ENCODE peak calls at places on chromosome 4, in six cellular contexts. U is uterus, V is prostate gland, M is transverse colon, S is suprapubic skin, G is K562. C is an unnamed sample.

GRCh38 chr4:123631699-123632098 is 235.1 kb downstream of the SPRY1 start:
- DNase-seq in M (no peak), G (no peak), V (no peak), S (no peak), U (no peak), C (no peak)

GRCh38 chr4:7985072-7985471 is 45.4 kb upstream of the AFAP1 start:
- DNase-seq in V (no peak), U (no peak), S (no peak), M (no peak), G (no peak), C (no peak)

GRCh38 chr4:31461425-31461824 is 741.3 kb downstream of the PCDH7 start:
- DNase-seq in V (no peak), M (no peak), U (no peak), S (no peak), G (no peak), C (no peak)

GRCh38 chr4:162535121-162535520 is 371.3 kb upstream of the FSTL5 start:
- DNase-seq in V (no peak), G (no peak), M (no peak), S (no peak), U (no peak), C (no peak)

GRCh38 chr4:111066001-111066400 is 443.1 kb upstream of the PITX2 start:
- DNase-seq in S (no peak), M (no peak), V (no peak), G (no peak), U (no peak), C (no peak)

GRCh38 chr4:170682511-170682910 is 592.8 kb upstream of the AADAT start:
- DNase-seq in M (no peak), V (no peak), G (no peak), U (no peak), S (no peak), C (no peak)

GRCh38 chr4:3516836-3517730 is 15.1 kb downstream of the LRPAP1 start:
- DNase-seq in G (no peak), U (no peak), V (no peak), M (no peak), S (no peak), C (no peak)

GRCh38 chr4:167903291-167903721 is 189.0 kb upstream of the ANXA10 start:
- DNase-seq in V (no peak), U (no peak), S (no peak), M (no peak), G (no peak), C (no peak)

GRCh38 chr4:61406677-61407076 is 206.6 kb downstream of the ADGRL3 start:
- DNase-seq in V (no peak), G (no peak), U (no peak), M (no peak), S (no peak), C (no peak)

GRCh38 chr4:3291411-3291968 is 1.3 kb upstream of the RGS12 start:
- DNase-seq in M (peak; percentile 67), G (no peak), V (peak; percentile 62), S (no peak), U (no peak), C (no peak)

GRCh38 chr4:6614701-6615230 is 25.7 kb upstream of the MRFAP1 start:
- DNase-seq in M (no peak), S (no peak), G (no peak), U (no peak), V (no peak), C (no peak)

GRCh38 chr4:83267121-83267834 is 17.3 kb downstream of the COQ2 start:
- DNase-seq in S (no peak), G (no peak), V (no peak), U (no peak), M (no peak), C (no peak)

GRCh38 chr4:76718806-76719205 is 179.1 kb downstream of the SOWAHB start:
- DNase-seq in G (no peak), M (no peak), V (no peak), U (no peak), S (no peak), C (no peak)

GRCh38 chr4:187183351-187183750 is 459.7 kb upstream of the FAT1 start:
- DNase-seq in M (no peak), S (no peak), V (no peak), U (no peak), G (no peak), C (no peak)

GRCh38 chr4:140903522-140903928 is 147.3 kb upstream of the TBC1D9 start:
- DNase-seq in U (no peak), V (no peak), S (no peak), M (no peak), G (no peak), C (no peak)

GRCh38 chr4:148344382-148344781 is 97.8 kb downstream of the NR3C2 start:
- DNase-seq in V (no peak), U (no peak), G (no peak), M (no peak), S (no peak), C (no peak)

GRCh38 chr4:77156912-77157858 is at the start of gene CCNG2:
- DNase-seq in M (peak; percentile 88), U (peak; percentile 91), V (peak; percentile 90), G (peak; percentile 73), S (peak; percentile 93), C (peak; percentile 15)

GRCh38 chr4:47118192-47118879 is 87.0 kb downstream of the GABRB1 start:
- DNase-seq in V (no peak), U (no peak), S (no peak), G (no peak), M (no peak), C (no peak)

GRCh38 chr4:48792348-48793006 is 12.4 kb upstream of the FRYL start:
- DNase-seq in G (no peak), M (no peak), U (no peak), V (no peak), S (no peak), C (no peak)

GRCh38 chr4:169611157-169611556 is 1.2 kb downstream of the NEK1 start:
- DNase-seq in U (no peak), V (no peak), M (no peak), G (no peak), S (no peak), C (no peak)

GRCh38 chr4:112348488-112349158 is 51.5 kb downstream of the ALPK1 start:
- DNase-seq in M (no peak), S (no peak), U (no peak), G (peak; percentile 57), V (peak; percentile 69), C (peak; percentile 8)

DNA sequence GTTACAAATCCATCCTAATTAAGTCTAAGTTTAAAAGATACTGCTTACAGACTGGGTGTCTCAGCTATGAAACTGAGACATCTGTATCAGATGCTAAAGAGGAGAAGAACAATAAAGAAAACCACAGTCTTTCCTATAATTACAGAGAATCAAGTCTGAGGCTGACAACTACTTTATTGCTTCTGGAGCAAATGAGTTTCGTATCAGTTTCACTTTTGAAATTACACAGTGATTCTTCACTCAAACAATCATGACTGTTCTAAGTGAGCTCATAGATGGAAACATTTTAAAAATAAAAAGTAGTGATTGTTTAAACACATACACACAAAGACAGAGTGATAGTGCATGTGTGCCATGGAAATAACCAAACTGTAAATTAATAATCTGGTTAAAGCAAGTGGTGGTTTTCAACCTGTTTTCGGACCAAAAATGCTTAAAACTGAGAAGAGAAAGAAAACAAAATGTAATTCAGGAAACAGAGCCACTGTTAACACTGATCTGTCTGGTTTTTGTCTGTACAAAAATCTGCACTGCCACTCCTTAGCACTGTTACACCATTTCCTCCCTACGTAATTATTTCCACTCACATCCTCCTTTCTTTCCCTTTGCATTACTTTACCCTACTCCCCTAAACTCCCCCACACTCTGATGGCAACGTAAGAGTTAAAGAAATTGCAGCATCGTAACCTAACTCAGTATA is 12.5 kb downstream of the RFC1 start:
- DNase-seq in M (no peak), U (no peak), G (no peak), S (no peak), V (no peak), C (no peak)
- TF ChIP-seq POLR2A in M (peak; percentile 18), U (no peak), G (no peak), S (no peak), V (no peak), C (no peak)

GRCh38 chr4:22122062-22122461 is 173.5 kb upstream of the KCNIP4 start:
- DNase-seq in S (no peak), G (no peak), V (no peak), U (no peak), M (no peak), C (no peak)
- TF ChIP-seq POLR2A in S (no peak), G (no peak), V (no peak), U (no peak), M (no peak), C (no peak)

GRCh38 chr4:143339497-143339896 is 2.8 kb downstream of the GAB1 start:
- DNase-seq in V (no peak), M (no peak), G (no peak), U (no peak), S (no peak), C (no peak)

GRCh38 chr4:143337600-143338287 is 1.1 kb downstream of the GAB1 start:
- DNase-seq in U (peak; percentile 55), G (no peak), M (peak; percentile 79), S (no peak), V (peak; percentile 36), C (peak; percentile 5)

GRCh38 chr4:143341186-143341755 is 4.6 kb downstream of the GAB1 start:
- DNase-seq in U (no peak), M (peak; percentile 41), V (no peak), G (no peak), S (no peak), C (no peak)

GRCh38 chr4:143338313-143338712 is 1.6 kb downstream of the GAB1 start:
- DNase-seq in S (no peak), U (no peak), M (no peak), G (no peak), V (no peak), C (no peak)

GRCh38 chr4:143335979-143336827 is 473 bp upstream of the GAB1 start:
- DNase-seq in G (peak; percentile 75), M (peak; percentile 92), U (peak; percentile 93), S (peak; percentile 92), V (peak; percentile 82), C (peak; percentile 68)
- TF ChIP-seq POLR2A in G (peak; percentile 67), M (peak; percentile 65), U (peak; percentile 33), S (no peak), V (peak; percentile 37), C (peak; percentile 34)

GRCh38 chr4:145939241-145939640 is 618 bp upstream of the ZNF827 start:
- DNase-seq in M (no peak), S (no peak), U (no peak), G (no peak), V (no peak), C (no peak)

GRCh38 chr4:145937021-145937861 is 1.4 kb downstream of the ZNF827 start:
- DNase-seq in M (peak; percentile 81), G (peak; percentile 8), V (peak; percentile 58), U (peak; percentile 74), S (peak; percentile 79), C (no peak)

GRCh38 chr4:145937990-145938611 is 522 bp downstream of the ZNF827 start:
- DNase-seq in M (peak; percentile 28), U (peak; percentile 21), G (no peak), V (peak; percentile 10), S (no peak), C (no peak)

GRCh38 chr4:145939856-145940255 is 1.2 kb upstream of the ZNF827 start:
- DNase-seq in V (no peak), G (no peak), U (no peak), S (no peak), M (no peak), C (no peak)

DNA sequence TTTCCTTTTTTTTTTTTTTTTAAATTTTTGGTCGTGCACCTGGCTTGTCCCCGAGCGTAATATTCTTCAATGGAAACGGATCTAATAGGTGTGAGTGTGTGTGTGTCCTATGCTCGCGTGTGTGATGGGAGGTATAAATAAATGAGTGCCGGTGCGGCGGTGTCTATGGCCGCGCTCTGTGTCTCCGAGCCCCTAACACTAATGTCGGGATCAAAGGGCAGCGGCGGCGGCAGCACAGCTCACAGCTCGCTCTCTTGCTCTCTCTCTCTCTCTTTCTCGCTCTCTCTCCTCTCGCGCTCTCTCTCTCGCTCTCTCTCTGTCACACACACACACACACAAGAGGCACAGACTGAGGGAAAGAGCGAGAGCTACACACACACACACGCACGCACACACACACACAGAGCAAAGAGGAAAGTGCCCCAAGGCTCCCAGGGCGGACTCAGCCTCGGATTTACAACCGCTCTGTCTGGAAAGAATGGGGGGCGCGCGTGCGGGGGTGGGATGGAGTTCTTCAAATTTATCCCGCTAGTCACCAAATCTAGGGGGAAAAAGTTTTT is at the start of gene ZNF827:
- DNase-seq in S (no peak), U (peak; percentile 63), V (peak; percentile 57), M (peak; percentile 78), G (no peak), C (no peak)
- TF ChIP-seq POLR2A in S (no peak), U (no peak), V (peak; percentile 24), M (peak; percentile 71), G (no peak), C (peak; percentile 12)